ENCODE peak calls at places on chromosomes 2 and 18, in nine cellular contexts. U is stomach, S is sigmoid colon, G is A549, R is adrenal gland, L is prostate gland, Z is ovary, B is esophagus squamous epithelium, Y is tibial nerve. H is an unnamed sample.

GRCh38 chr2:230909841-230910545 is 15.0 kb downstream of the GPR55 start:
- DNase-seq in U (no peak), S (peak; percentile 45), G (no peak), R (no peak), L (no peak), Z (no peak), B (no peak), Y (no peak), H (no peak)

GRCh38 chr18:28684746-28685145 is 507.8 kb upstream of the CDH2 start:
- DNase-seq in U (no peak), S (no peak), G (no peak), R (no peak), L (no peak), Z (no peak), B (no peak), Y (no peak), H (no peak)

GRCh38 chr2:235135990-235136561 is 184.3 kb downstream of the SH3BP4 start:
- DNase-seq in U (peak; percentile 84), S (peak; percentile 90), G (peak; percentile 90), R (peak; percentile 86), L (peak; percentile 61), Z (peak; percentile 74), B (no peak), Y (peak; percentile 92), H (no peak)

GRCh38 chr2:42127425-42128424 is 41.4 kb upstream of the EML4 start:
- DNase-seq in U (no peak), S (no peak), G (no peak), R (no peak), L (peak; percentile 71), Z (no peak), B (no peak), Y (no peak), H (no peak)

GRCh38 chr2:226985227-226985946 is 149.5 kb downstream of the RHBDD1 start:
- DNase-seq in U (no peak), S (no peak), G (peak; percentile 66), R (peak; percentile 52), L (peak; percentile 61), Z (peak; percentile 77), B (no peak), Y (peak; percentile 70), H (no peak)

GRCh38 chr2:96602330-96602823 is 35.7 kb downstream of the KANSL3 start:
- DNase-seq in U (peak; percentile 67), S (no peak), G (peak; percentile 23), R (no peak), L (peak; percentile 11), Z (no peak), B (no peak), Y (no peak), H (no peak)

GRCh38 chr2:146147448-146148012 is 1627.6 kb upstream of the ZEB2 start:
- DNase-seq in U (no peak), S (no peak), G (peak; percentile 2), R (no peak), L (no peak), Z (no peak), B (no peak), Y (no peak), H (no peak)

GRCh38 chr2:230140667-230141066 is 71.9 kb upstream of the SLC16A14 start:
- DNase-seq in U (no peak), S (no peak), G (no peak), R (no peak), L (no peak), Z (no peak), B (no peak), Y (no peak), H (peak; percentile 29)

GRCh38 chr18:35191252-35192025 is 49.4 kb upstream of the ZNF397 start:
- DNase-seq in U (no peak), S (no peak), G (no peak), R (no peak), L (no peak), Z (no peak), B (no peak), Y (no peak), H (no peak)

GRCh38 chr2:120257522-120257921 is 4.9 kb downstream of the RALB start:
- DNase-seq in U (no peak), S (peak; percentile 37), G (no peak), R (no peak), L (no peak), Z (no peak), B (no peak), Y (no peak), H (no peak)

GRCh38 chr2:3867451-3867850 is 164.1 kb downstream of the DCDC2C start:
- DNase-seq in U (no peak), S (no peak), G (no peak), R (no peak), L (no peak), Z (no peak), B (no peak), Y (no peak), H (peak; percentile 77)

GRCh38 chr2:238425979-238426567 is 654 bp upstream of the ASB1 start:
- DNase-seq in U (peak; percentile 25), S (no peak), G (peak; percentile 50), R (no peak), L (no peak), Z (no peak), B (no peak), Y (no peak), H (no peak)

GRCh38 chr2:170930132-170931109 is 1.4 kb downstream of the GORASP2 start:
- DNase-seq in U (no peak), S (no peak), G (peak; percentile 73), R (peak; percentile 36), L (no peak), Z (no peak), B (no peak), Y (peak; percentile 19), H (no peak)

GRCh38 chr2:239302808-239303557 is 97.8 kb downstream of the HDAC4 start:
- DNase-seq in U (peak; percentile 22), S (peak; percentile 72), G (no peak), R (peak; percentile 25), L (no peak), Z (peak; percentile 25), B (no peak), Y (no peak), H (no peak)

GRCh38 chr2:37181726-37182684 is 6.5 kb downstream of the SULT6B1 start:
- DNase-seq in U (no peak), S (no peak), G (no peak), R (no peak), L (no peak), Z (no peak), B (no peak), Y (no peak), H (no peak)

DNA sequence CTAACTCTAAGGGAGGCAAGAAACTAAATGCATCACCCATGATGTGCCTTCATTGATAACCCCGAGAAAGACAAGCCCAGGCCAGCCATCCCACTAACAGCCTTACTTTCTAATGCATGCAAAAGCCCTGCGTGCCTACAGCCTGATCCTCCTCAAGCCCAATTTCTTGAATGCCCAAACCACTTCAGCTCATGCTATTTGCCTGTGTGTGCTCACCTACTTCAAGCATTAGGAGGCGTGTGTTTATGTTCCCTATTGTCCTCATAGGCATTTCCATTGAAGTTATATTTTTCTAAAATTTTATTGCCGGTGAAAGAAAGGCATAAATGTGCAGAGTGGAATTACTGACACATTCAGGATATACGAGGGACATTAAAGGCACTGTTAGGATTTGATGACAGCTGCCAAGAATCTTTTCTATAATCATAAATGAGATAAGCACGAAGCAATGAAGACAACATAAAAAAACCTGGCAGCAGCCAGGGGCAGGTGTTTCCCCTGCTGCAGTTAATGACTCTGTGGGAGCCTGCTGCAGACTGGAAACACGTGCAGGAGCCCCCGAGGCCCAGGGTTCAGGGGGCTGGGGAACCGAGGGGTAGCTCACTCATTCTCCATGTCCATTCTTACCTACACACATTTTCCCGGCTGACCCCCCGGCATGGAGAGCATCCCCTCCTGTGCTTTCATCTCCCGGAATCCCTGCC is 292.2 kb upstream of the SIX2 start:
- DNase-seq in U (no peak), S (no peak), G (no peak), R (no peak), L (peak; percentile 14), Z (no peak), B (no peak), Y (no peak), H (no peak)
- TF ChIP-seq POLR2A in U (no peak), S (no peak), G (no peak), R (no peak), L (no peak), Z (no peak), B (no peak), Y (no peak), H (no peak)

GRCh38 chr2:105754999-105755398 is 10.3 kb downstream of the NCK2 start:
- DNase-seq in U (no peak), S (no peak), G (no peak), R (no peak), L (no peak), Z (no peak), B (no peak), Y (no peak), H (no peak)

GRCh38 chr2:105751272-105751671 is 6.6 kb downstream of the NCK2 start:
- DNase-seq in U (no peak), S (no peak), G (no peak), R (no peak), L (no peak), Z (no peak), B (no peak), Y (no peak), H (no peak)

GRCh38 chr2:105752691-105753090 is 8.0 kb downstream of the NCK2 start:
- DNase-seq in U (no peak), S (no peak), G (no peak), R (no peak), L (no peak), Z (no peak), B (no peak), Y (no peak), H (no peak)

GRCh38 chr2:105754011-105754410 is 9.3 kb downstream of the NCK2 start:
- DNase-seq in U (no peak), S (no peak), G (no peak), R (no peak), L (no peak), Z (no peak), B (no peak), Y (no peak), H (no peak)

GRCh38 chr2:105753380-105753779 is 8.7 kb downstream of the NCK2 start:
- DNase-seq in U (no peak), S (no peak), G (no peak), R (no peak), L (no peak), Z (no peak), B (no peak), Y (no peak), H (no peak)
- H3K4me1 ChIP-seq in U (peaks cover 78% of the 10 kb centered on the region), S (peaks cover 57% of the 10 kb centered on the region), G (no peaks in the 10 kb centered on the region), R (peaks cover 24% of the 10 kb centered on the region), L (no peaks in the 10 kb centered on the region), Z (peaks cover 28% of the 10 kb centered on the region), B (peaks cover 44% of the 10 kb centered on the region), Y (no peaks in the 10 kb centered on the region), H (peaks cover 59% of the 10 kb centered on the region)

DNA sequence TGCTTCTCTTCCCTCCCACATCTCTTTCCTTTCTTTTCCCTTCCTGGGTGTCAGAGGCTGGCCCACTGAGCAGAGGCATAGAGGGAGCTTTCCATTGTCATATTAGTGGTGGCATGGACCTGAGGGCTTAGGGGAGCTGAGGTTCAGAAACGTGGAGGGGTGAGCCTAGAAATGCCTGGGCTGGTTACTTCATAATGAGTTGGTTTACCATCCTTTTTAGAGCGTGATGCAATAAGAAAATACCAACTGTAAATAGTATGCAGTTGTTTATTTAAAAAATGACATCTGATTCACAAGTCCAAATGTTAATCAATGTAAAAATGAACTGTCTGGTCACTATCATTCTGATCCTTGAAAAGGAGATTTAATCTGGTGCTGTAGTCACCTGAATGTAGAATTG is 46.3 kb downstream of the MYO1B start:
- DNase-seq in U (no peak), S (no peak), G (no peak), R (no peak), L (no peak), Z (no peak), B (no peak), Y (no peak), H (no peak)
- H3K27ac ChIP-seq in U (no peak overlapping the region), S (no peak overlapping the region), G (no peak overlapping the region), R (no peak overlapping the region), L (no peak overlapping the region), Z (no peak overlapping the region), B (no peak overlapping the region), Y (no peak overlapping the region), H (no peak overlapping the region)

GRCh38 chr2:288002-288742 is at the start of gene ALKAL2:
- DNase-seq in U (peak; percentile 39), S (no peak), G (no peak), R (peak; percentile 54), L (no peak), Z (peak; percentile 28), B (no peak), Y (no peak), H (no peak)
- TF ChIP-seq POLR2A in U (no peak), S (no peak), G (no peak), R (peak; percentile 20), L (no peak), Z (no peak), B (no peak), Y (no peak), H (no peak)

H was measured in esophagus muscularis mucosa.